ENCODE peak calls at places on chromosomes 3 and 15, in eight cellular contexts. C, X, U, M, G, S, V and I are unnamed samples.

GRCh38 chr3:67090472-67090871 is 92.4 kb downstream of the KBTBD8 start:
- DNase-seq in G (no peak), U (no peak), M (peak; percentile 82), X (peak; percentile 50), C (no peak), S (peak; percentile 72), V (peak; percentile 86), I (no peak)

GRCh38 chr3:186099178-186099577 is 9.7 kb downstream of the ETV5 start:
- DNase-seq in G (no peak), C (peak; percentile 69), V (peak; percentile 96), X (peak; percentile 78), S (peak; percentile 85), M (peak; percentile 82), U (no peak), I (no peak)

GRCh38 chr3:123696796-123697195 is 111.9 kb upstream of the HACD2 start:
- DNase-seq in S (no peak), U (no peak), C (no peak), G (no peak), X (no peak), V (peak; percentile 39), M (peak; percentile 14), I (no peak)

GRCh38 chr3:197303452-197303851 is 5.0 kb upstream of the DLG1 start:
- DNase-seq in S (no peak), U (no peak), C (no peak), X (no peak), M (no peak), G (no peak), V (no peak), I (no peak)

GRCh38 chr15:52294881-52295420 is 653 bp downstream of the MYO5C start:
- DNase-seq in G (no peak), U (no peak), M (no peak), S (no peak), V (no peak), X (no peak), C (no peak), I (no peak)

GRCh38 chr3:196159952-196160804 is 51.0 kb downstream of the ZDHHC19 start:
- DNase-seq in U (no peak), X (peak; percentile 71), M (peak; percentile 93), V (peak; percentile 79), C (no peak), G (peak; percentile 88), S (peak; percentile 56), I (no peak)

GRCh38 chr15:99322643-99323405 is 71.5 kb downstream of the LRRC28 start:
- DNase-seq in G (no peak), V (no peak), C (no peak), M (peak; percentile 47), S (peak; percentile 20), U (no peak), X (peak; percentile 44), I (no peak)

GRCh38 chr15:58069008-58069407 is 3.5 kb upstream of the ALDH1A2 start:
- DNase-seq in X (no peak), M (no peak), S (no peak), U (no peak), V (no peak), C (no peak), G (no peak), I (no peak)

GRCh38 chr3:42119558-42120355 is 28.6 kb downstream of the TRAK1 start:
- DNase-seq in G (no peak), M (no peak), U (no peak), X (peak; percentile 31), S (peak; percentile 35), C (no peak), V (no peak), I (no peak)

DNA sequence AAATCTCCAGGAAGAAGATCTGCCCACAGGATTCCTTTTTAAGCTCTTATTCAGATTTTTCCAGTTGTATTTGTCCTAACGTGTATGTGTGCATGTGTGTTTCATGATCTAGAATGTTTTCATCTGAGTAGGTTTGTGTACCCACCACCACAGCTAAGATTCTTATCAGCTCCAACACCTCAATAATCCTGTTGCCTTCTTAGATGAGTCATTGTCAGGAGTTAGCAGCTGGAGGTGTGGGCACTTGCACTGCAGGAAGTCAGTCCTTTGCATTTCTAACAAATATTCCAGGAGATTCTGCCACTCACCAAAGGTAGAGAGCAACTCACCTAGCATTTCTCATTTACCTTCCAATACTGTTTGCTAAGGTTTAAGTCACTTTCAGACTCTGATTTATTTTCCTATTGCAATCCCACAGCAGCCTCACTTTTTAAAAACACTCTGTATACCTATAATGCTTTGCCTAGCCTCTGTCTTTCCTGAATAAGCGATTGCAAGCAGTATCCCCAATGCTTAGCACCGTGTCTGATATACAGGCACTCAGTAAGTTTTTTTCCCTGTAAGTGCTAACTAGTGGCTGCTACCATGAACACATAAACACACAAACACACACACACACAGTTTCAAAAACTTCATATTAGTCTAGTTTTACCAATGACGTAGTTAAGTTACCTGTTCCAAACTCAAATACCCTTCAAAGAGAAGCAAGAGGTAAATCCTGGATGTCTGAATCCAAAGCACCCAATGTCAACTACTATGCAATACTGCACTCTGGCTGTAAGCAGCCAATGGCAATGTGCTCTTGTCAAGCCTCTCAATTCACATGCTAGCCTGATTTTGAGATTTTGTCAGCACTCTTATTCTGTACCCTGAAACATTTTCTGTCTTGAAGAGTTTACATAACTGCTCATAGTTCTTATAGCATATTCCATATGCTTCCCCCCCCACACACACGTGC is 713.5 kb upstream of the LMCD1 start:
- DNase-seq in V (no peak), U (no peak), M (no peak), S (peak; percentile 7), X (peak; percentile 10), C (no peak), G (no peak), I (no peak)
- TF ChIP-seq CTCF in V (no peak), U (no peak), M (no peak), S (no peak), X (peak; percentile 14), C (no peak), G (no peak), I (no peak)

GRCh38 chr3:54294214-54294613 is 171.9 kb downstream of the CACNA2D3 start:
- DNase-seq in V (no peak), M (no peak), G (no peak), C (no peak), S (no peak), X (no peak), U (no peak), I (no peak)
- TF ChIP-seq CTCF in V (no peak), M (no peak), G (no peak), C (no peak), S (no peak), X (no peak), U (no peak), I (no peak)

GRCh38 chr3:111303760-111304159 is 232.1 kb downstream of the NECTIN3 start:
- DNase-seq in G (no peak), U (no peak), X (peak; percentile 45), V (peak; percentile 77), C (no peak), S (peak; percentile 30), M (peak; percentile 66), I (no peak)

GRCh38 chr3:111301238-111301798 is 229.7 kb downstream of the NECTIN3 start:
- DNase-seq in S (no peak), X (no peak), U (no peak), V (no peak), M (peak; percentile 10), C (no peak), G (no peak), I (no peak)

GRCh38 chr3:111302073-111302472 is 230.5 kb downstream of the NECTIN3 start:
- DNase-seq in V (no peak), M (no peak), X (no peak), U (no peak), S (no peak), C (no peak), G (no peak), I (no peak)

DNA sequence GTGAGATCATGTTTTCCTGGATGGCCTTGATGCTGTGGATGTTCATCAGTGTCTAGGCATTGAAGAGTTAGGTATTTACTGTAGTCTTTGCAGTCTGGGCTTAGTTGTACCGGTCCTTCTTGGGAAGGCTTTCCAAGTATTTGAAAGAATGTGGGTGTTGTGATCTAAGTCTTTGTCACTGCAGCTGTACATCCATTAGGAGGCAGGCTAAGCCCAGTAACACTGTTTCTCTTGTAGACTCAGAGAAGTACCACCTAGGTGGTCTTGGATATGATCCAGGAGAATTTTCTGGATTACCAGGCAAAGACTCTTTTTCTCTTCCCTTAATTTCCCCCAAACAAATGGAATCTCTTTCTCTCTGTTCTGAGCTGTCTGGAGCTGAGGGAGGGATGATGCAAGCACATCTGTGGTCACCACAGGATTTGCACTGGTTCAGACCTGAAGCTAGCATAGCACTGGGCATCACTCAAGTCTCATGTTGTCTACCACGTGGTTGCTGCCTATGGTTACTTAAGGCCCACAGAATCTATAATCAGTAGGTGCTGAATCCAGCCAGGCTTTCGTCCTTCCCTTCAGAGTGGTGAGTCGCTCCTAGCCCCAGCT is 227.6 kb downstream of the NECTIN3 start:
- DNase-seq in M (peak; percentile 52), S (peak; percentile 56), V (peak; percentile 66), G (no peak), C (peak; percentile 10), X (peak; percentile 70), U (no peak), I (no peak)
- TF ChIP-seq CTCF in M (peak; percentile 28), S (peak; percentile 31), V (peak; percentile 4), G (no peak), C (no peak), X (peak; percentile 30), U (no peak), I (no peak)

GRCh38 chr3:188037116-188037718 is 116.7 kb upstream of the LPP start:
- DNase-seq in V (peak; percentile 38), G (no peak), X (peak; percentile 50), U (no peak), S (peak; percentile 70), C (no peak), M (peak; percentile 45), I (no peak)
- TF ChIP-seq CTCF in V (peak; percentile 52), G (no peak), X (peak; percentile 43), U (no peak), S (peak; percentile 70), C (peak; percentile 26), M (peak; percentile 46), I (peak; percentile 59)

DNA sequence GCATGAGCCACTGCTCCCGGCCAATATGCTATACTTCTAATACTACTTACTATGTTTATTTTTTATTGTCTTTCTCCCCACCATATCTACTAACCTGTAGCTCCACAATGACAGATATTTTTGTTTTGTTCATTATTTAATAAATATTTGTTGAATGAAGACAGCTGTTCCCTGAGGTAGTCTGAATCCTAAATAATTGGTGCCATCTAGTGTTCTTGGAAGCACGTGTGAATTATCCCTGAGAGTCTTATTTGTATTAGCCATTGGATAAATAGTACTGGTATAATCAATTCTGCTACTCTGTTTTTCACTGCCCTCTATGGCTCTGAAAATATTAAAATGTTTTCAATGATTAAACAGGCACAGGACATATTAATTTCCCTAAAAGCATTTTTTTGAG is 5.6 kb upstream of the APPL1 start:
- DNase-seq in M (peak; percentile 28), G (no peak), X (peak; percentile 33), C (no peak), S (peak; percentile 61), U (no peak), V (peak; percentile 67), I (no peak)
- TF ChIP-seq CTCF in M (peak; percentile 57), G (peak; percentile 7), X (peak; percentile 33), C (peak; percentile 22), S (peak; percentile 45), U (no peak), V (peak; percentile 32), I (peak; percentile 59)

GRCh38 chr15:62059108-62059817 is 984 bp downstream of the VPS13C start:
- DNase-seq in X (peak; percentile 9), M (no peak), U (no peak), C (no peak), G (no peak), S (no peak), V (peak; percentile 19), I (no peak)
- TF ChIP-seq CTCF in X (no peak), M (no peak), U (no peak), C (no peak), G (no peak), S (peak; percentile 48), V (no peak), I (peak; percentile 66)